ENCODE peak calls at places on chromosome 5, in eight cellular contexts. One of them, this sample, is unnamed. For H3K27me3, the result is how much of the 10 kb centered on the place peaks cover.

GRCh38 chr5:73093943-73094342 is 26.4 kb upstream of the TMEM171 start:
- DNase-seq in BE2C: no peak
- DNase-seq in vagina: no peak
- DNase-seq in trophoblast cell: peak
- DNase-seq in brain microvascular endothelial cell: peak
- DNase-seq in SJSA1: peak
- DNase-seq in psoas muscle: no peak
- DNase-seq in GM23338: no peak
- DNase-seq in this sample: no peak

GRCh38 chr5:59328801-59329296 is 564.7 kb downstream of the PDE4D start:
- DNase-seq in brain microvascular endothelial cell: peak
- DNase-seq in BE2C: peak
- DNase-seq in GM23338: peak
- DNase-seq in SJSA1: no peak
- DNase-seq in trophoblast cell: no peak
- DNase-seq in psoas muscle: peak
- DNase-seq in vagina: no peak
- DNase-seq in this sample: no peak

GRCh38 chr5:41876678-41877077 is 6.5 kb upstream of the OXCT1 start:
- DNase-seq in psoas muscle: no peak
- DNase-seq in GM23338: no peak
- DNase-seq in brain microvascular endothelial cell: no peak
- DNase-seq in vagina: no peak
- DNase-seq in SJSA1: no peak
- DNase-seq in trophoblast cell: no peak
- DNase-seq in BE2C: no peak
- DNase-seq in this sample: no peak

GRCh38 chr5:179292681-179293080 is 52.6 kb downstream of the ADAMTS2 start:
- DNase-seq in GM23338: no peak
- DNase-seq in brain microvascular endothelial cell: no peak
- DNase-seq in psoas muscle: no peak
- DNase-seq in SJSA1: no peak
- DNase-seq in trophoblast cell: no peak
- DNase-seq in vagina: no peak
- DNase-seq in BE2C: no peak
- DNase-seq in this sample: no peak

GRCh38 chr5:107395632-107396350 is 274.9 kb downstream of the EFNA5 start:
- DNase-seq in SJSA1: no peak
- DNase-seq in GM23338: no peak
- DNase-seq in vagina: no peak
- DNase-seq in brain microvascular endothelial cell: no peak
- DNase-seq in BE2C: no peak
- DNase-seq in trophoblast cell: no peak
- DNase-seq in psoas muscle: no peak
- DNase-seq in this sample: no peak

GRCh38 chr5:132947661-132948060 is 15.8 kb downstream of the AFF4 start:
- DNase-seq in SJSA1: no peak
- DNase-seq in GM23338: no peak
- DNase-seq in vagina: no peak
- DNase-seq in BE2C: no peak
- DNase-seq in psoas muscle: no peak
- DNase-seq in trophoblast cell: peak
- DNase-seq in brain microvascular endothelial cell: no peak
- DNase-seq in this sample: no peak

GRCh38 chr5:103117471-103117991 is 2.4 kb downstream of the GIN1 start:
- DNase-seq in vagina: no peak
- DNase-seq in GM23338: no peak
- DNase-seq in BE2C: no peak
- DNase-seq in trophoblast cell: no peak
- DNase-seq in brain microvascular endothelial cell: no peak
- DNase-seq in psoas muscle: no peak
- DNase-seq in SJSA1: no peak
- DNase-seq in this sample: no peak

GRCh38 chr5:112548246-112548982 is 129.3 kb upstream of the EPB41L4A start:
- DNase-seq in brain microvascular endothelial cell: peak
- DNase-seq in vagina: no peak
- DNase-seq in GM23338: no peak
- DNase-seq in psoas muscle: no peak
- DNase-seq in BE2C: no peak
- DNase-seq in SJSA1: no peak
- DNase-seq in trophoblast cell: peak
- DNase-seq in this sample: no peak

GRCh38 chr5:143023447-143024096 is 253.4 kb downstream of the ARHGAP26 start:
- DNase-seq in BE2C: peak
- DNase-seq in trophoblast cell: no peak
- DNase-seq in psoas muscle: peak
- DNase-seq in GM23338: peak
- DNase-seq in SJSA1: no peak
- DNase-seq in brain microvascular endothelial cell: no peak
- DNase-seq in vagina: no peak
- DNase-seq in this sample: no peak

GRCh38 chr5:5289537-5289936 is 132.9 kb upstream of the ICE1 start:
- DNase-seq in vagina: no peak
- DNase-seq in GM23338: no peak
- DNase-seq in psoas muscle: no peak
- DNase-seq in brain microvascular endothelial cell: no peak
- DNase-seq in trophoblast cell: no peak
- DNase-seq in SJSA1: no peak
- DNase-seq in BE2C: no peak
- DNase-seq in this sample: no peak

GRCh38 chr5:5290674-5291334 is 131.7 kb upstream of the ICE1 start:
- DNase-seq in SJSA1: no peak
- DNase-seq in BE2C: no peak
- DNase-seq in brain microvascular endothelial cell: no peak
- DNase-seq in trophoblast cell: no peak
- DNase-seq in GM23338: no peak
- DNase-seq in vagina: no peak
- DNase-seq in psoas muscle: no peak
- DNase-seq in this sample: no peak

GRCh38 chr5:5293029-5293428 is 129.4 kb upstream of the ICE1 start:
- DNase-seq in BE2C: no peak
- DNase-seq in GM23338: peak
- DNase-seq in trophoblast cell: no peak
- DNase-seq in brain microvascular endothelial cell: no peak
- DNase-seq in SJSA1: no peak
- DNase-seq in psoas muscle: no peak
- DNase-seq in vagina: no peak
- DNase-seq in this sample: no peak

GRCh38 chr5:5291357-5291756 is 131.1 kb upstream of the ICE1 start:
- DNase-seq in trophoblast cell: no peak
- DNase-seq in brain microvascular endothelial cell: peak
- DNase-seq in BE2C: no peak
- DNase-seq in psoas muscle: no peak
- DNase-seq in vagina: no peak
- DNase-seq in SJSA1: no peak
- DNase-seq in GM23338: no peak
- DNase-seq in this sample: no peak

DNA sequence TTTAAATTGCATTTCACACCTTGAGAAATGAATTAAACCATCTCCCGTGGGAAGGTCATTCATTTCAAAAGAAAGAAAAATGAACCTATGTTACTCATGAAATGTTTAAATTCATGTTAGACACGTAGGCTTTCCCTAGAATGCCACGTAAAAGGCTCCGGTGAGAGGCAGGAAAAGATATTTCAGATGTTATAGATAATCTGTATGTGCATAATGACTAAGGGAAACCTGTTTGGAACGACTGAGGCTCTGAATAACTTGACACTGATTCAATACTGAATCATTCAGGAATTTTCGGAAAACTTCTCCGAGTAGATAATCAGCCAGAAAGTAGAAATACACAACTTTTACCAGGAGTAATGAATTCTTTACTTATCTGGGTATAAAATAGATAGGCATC is 134.2 kb upstream of the ICE1 start:
- DNase-seq in BE2C: no peak
- DNase-seq in SJSA1: no peak
- DNase-seq in brain microvascular endothelial cell: peak
- DNase-seq in vagina: no peak
- DNase-seq in GM23338: no peak
- DNase-seq in psoas muscle: no peak
- DNase-seq in trophoblast cell: peak
- DNase-seq in this sample: no peak
- H3K27me3 ChIP-seq in BE2C: under half
- H3K27me3 ChIP-seq in SJSA1: under half
- H3K27me3 ChIP-seq in brain microvascular endothelial cell: under half
- H3K27me3 ChIP-seq in vagina: under half
- H3K27me3 ChIP-seq in GM23338: under half
- H3K27me3 ChIP-seq in psoas muscle: under half
- H3K27me3 ChIP-seq in trophoblast cell: under half
- H3K27me3 ChIP-seq in this sample: under half

DNA sequence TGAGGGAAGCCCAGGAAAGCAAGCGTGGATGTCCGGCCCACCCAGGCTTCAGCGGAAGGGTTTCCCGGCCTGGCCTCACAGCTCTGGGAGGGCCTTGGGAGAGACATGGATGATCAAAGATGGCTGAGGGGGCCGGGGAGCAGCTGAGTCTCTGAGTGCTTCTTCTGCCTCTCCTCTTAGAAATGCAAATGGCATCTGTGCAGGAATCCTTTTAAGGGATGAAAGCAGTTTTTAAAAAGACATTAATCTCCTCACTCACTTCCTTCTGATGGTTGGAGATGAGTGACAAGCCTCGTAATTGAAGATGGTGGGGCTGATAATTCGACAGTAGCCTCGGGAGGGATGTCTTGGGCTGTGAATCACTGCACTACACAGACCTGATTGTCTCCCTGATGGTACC is 24.3 kb upstream of the PITX1 start:
- DNase-seq in brain microvascular endothelial cell: no peak
- DNase-seq in psoas muscle: peak
- DNase-seq in vagina: no peak
- DNase-seq in SJSA1: no peak
- DNase-seq in trophoblast cell: peak
- DNase-seq in BE2C: no peak
- DNase-seq in GM23338: no peak
- DNase-seq in this sample: no peak
- H3K27me3 ChIP-seq in brain microvascular endothelial cell: under half
- H3K27me3 ChIP-seq in psoas muscle: under half
- H3K27me3 ChIP-seq in vagina: under half
- H3K27me3 ChIP-seq in SJSA1: under half
- H3K27me3 ChIP-seq in trophoblast cell: under half
- H3K27me3 ChIP-seq in BE2C: under half
- H3K27me3 ChIP-seq in GM23338: under half
- H3K27me3 ChIP-seq in this sample: under half

GRCh38 chr5:176632777-176633176 is 2.3 kb downstream of the EIF4E1B start:
- DNase-seq in trophoblast cell: no peak
- DNase-seq in GM23338: no peak
- DNase-seq in SJSA1: no peak
- DNase-seq in vagina: no peak
- DNase-seq in psoas muscle: peak
- DNase-seq in brain microvascular endothelial cell: no peak
- DNase-seq in BE2C: no peak
- DNase-seq in this sample: no peak
- H3K27me3 ChIP-seq in trophoblast cell: under half
- H3K27me3 ChIP-seq in GM23338: under half
- H3K27me3 ChIP-seq in SJSA1: half or more
- H3K27me3 ChIP-seq in vagina: under half
- H3K27me3 ChIP-seq in psoas muscle: under half
- H3K27me3 ChIP-seq in brain microvascular endothelial cell: under half
- H3K27me3 ChIP-seq in BE2C: under half
- H3K27me3 ChIP-seq in this sample: under half

GRCh38 chr5:174098694-174099093 is 53.2 kb downstream of the NSG2 start:
- DNase-seq in GM23338: no peak
- DNase-seq in SJSA1: no peak
- DNase-seq in psoas muscle: no peak
- DNase-seq in BE2C: no peak
- DNase-seq in brain microvascular endothelial cell: no peak
- DNase-seq in trophoblast cell: no peak
- DNase-seq in vagina: no peak
- DNase-seq in this sample: no peak
- H3K27me3 ChIP-seq in GM23338: under half
- H3K27me3 ChIP-seq in SJSA1: under half
- H3K27me3 ChIP-seq in psoas muscle: under half
- H3K27me3 ChIP-seq in BE2C: under half
- H3K27me3 ChIP-seq in brain microvascular endothelial cell: under half
- H3K27me3 ChIP-seq in trophoblast cell: under half
- H3K27me3 ChIP-seq in vagina: under half
- H3K27me3 ChIP-seq in this sample: under half

DNA sequence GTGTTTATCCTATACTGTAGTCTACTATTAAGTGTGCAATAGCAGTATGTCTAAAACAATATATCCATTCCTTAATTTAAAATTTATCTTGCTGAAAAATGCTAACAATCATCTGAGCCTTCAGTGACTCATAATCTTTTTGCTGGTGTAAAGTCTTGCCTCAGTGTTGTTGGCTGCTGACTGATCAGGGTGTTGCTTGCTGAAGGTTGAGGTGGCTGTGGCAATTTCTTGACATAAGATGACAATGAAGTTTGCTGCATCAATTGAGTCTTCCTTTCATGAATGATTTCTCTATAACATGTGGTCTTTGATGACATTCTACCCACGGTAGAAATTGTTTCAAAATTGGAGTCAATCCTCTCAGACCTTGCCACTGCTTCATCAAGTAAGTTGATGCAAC is 24.3 kb upstream of the SPEF2 start:
- DNase-seq in GM23338: no peak
- DNase-seq in brain microvascular endothelial cell: no peak
- DNase-seq in vagina: no peak
- DNase-seq in BE2C: no peak
- DNase-seq in SJSA1: no peak
- DNase-seq in trophoblast cell: no peak
- DNase-seq in psoas muscle: no peak
- DNase-seq in this sample: no peak
- H3K27me3 ChIP-seq in GM23338: under half
- H3K27me3 ChIP-seq in brain microvascular endothelial cell: under half
- H3K27me3 ChIP-seq in vagina: under half
- H3K27me3 ChIP-seq in BE2C: under half
- H3K27me3 ChIP-seq in SJSA1: under half
- H3K27me3 ChIP-seq in trophoblast cell: under half
- H3K27me3 ChIP-seq in psoas muscle: under half
- H3K27me3 ChIP-seq in this sample: under half

DNA sequence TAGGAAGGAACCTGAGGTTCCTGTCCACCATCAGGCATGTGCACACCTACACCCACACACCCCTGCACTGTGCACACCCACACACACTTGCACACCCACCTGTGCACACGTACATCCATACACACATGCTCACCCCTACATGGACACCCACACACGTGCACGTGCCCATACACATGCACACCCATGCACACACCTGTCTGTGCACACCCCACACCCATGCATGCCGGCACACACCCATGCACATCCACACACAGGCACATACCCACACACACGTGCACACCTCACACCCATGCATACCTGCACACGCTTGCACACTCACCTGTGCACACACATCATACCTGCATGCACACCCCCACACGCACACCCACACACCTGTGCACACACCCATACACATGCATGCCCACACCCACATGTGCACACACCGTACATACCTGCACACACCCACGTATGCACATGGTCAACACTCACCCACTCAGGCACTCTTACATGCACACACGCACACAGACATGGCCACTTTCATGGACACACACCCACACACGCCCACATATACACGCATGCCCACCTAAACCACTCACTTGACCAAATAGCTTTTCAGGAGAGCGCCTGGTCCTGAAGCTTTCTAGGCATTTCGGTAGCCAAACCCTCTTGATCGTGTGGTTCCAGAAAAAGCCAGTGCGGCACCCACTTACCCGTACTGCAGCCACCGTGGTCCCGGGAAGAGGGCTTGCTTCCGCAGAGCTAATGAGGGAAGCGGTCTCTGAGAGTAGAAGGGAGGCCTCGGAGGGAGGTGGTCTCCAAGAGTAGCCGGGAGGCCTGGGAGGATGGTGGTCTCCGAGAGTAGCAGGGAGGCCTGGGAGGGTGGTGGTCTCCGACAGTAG is 36.7 kb upstream of the CLPTM1L start:
- DNase-seq in brain microvascular endothelial cell: no peak
- DNase-seq in GM23338: no peak
- DNase-seq in vagina: no peak
- DNase-seq in SJSA1: no peak
- DNase-seq in trophoblast cell: no peak
- DNase-seq in psoas muscle: peak
- DNase-seq in BE2C: no peak
- DNase-seq in this sample: no peak
- H3K27me3 ChIP-seq in brain microvascular endothelial cell: under half
- H3K27me3 ChIP-seq in GM23338: under half
- H3K27me3 ChIP-seq in vagina: under half
- H3K27me3 ChIP-seq in SJSA1: under half
- H3K27me3 ChIP-seq in trophoblast cell: under half
- H3K27me3 ChIP-seq in psoas muscle: half or more
- H3K27me3 ChIP-seq in BE2C: under half
- H3K27me3 ChIP-seq in this sample: under half